ENCODE peak calls at places on chromosomes 3 and 15, in seven cellular contexts. Q is SK-N-SH, R is HepG2, W is K562, T is H1, S is HCT116, G is GM12878. X is an unnamed sample.

GRCh38 chr3:124664804-124665203 is 65.4 kb upstream of the UMPS start:
- DNase-seq in Q (no peak), R (peak), W (no peak), T (no peak), S (no peak), G (no peak), X (no peak)

GRCh38 chr3:81726735-81727134 is 34.7 kb downstream of the GBE1 start:
- DNase-seq in Q (no peak), R (no peak), W (no peak), T (no peak), S (no peak), G (no peak), X (no peak)

GRCh38 chr15:64046347-64047153 is at the start of gene DAPK2:
- DNase-seq in Q (peak), R (peak), W (peak), T (no peak), S (peak), G (no peak), X (peak)

GRCh38 chr3:25396686-25397085 is 31.4 kb upstream of the RARB start:
- DNase-seq in Q (no peak), R (no peak), W (no peak), T (no peak), S (no peak), G (no peak), X (no peak)

GRCh38 chr3:194268659-194269487 is 82.3 kb downstream of the CPN2 start:
- DNase-seq in Q (no peak), R (no peak), W (no peak), T (no peak), S (no peak), G (no peak), X (no peak)

GRCh38 chr15:40512440-40512839 is 41.7 kb downstream of the CHST14 start:
- DNase-seq in Q (no peak), R (no peak), W (no peak), T (no peak), S (no peak), G (no peak), X (no peak)

GRCh38 chr3:171121801-171122200 is 95.3 kb upstream of the SLC2A2 start:
- DNase-seq in Q (no peak), R (no peak), W (no peak), T (no peak), S (no peak), G (no peak), X (no peak)

GRCh38 chr3:67529337-67529736 is 125.1 kb downstream of the SUCLG2 start:
- DNase-seq in Q (no peak), R (peak), W (no peak), T (no peak), S (no peak), G (no peak), X (no peak)

GRCh38 chr15:90189781-90190467 is 11.2 kb upstream of the SEMA4B start:
- DNase-seq in Q (no peak), R (no peak), W (peak), T (no peak), S (no peak), G (no peak), X (no peak)

GRCh38 chr3:60301142-60301541 is 950.1 kb downstream of the FHIT start:
- DNase-seq in Q (no peak), R (no peak), W (no peak), T (no peak), S (no peak), G (no peak), X (no peak)

GRCh38 chr3:118987466-118987865 is 47.2 kb downstream of the IGSF11 start:
- DNase-seq in Q (no peak), R (no peak), W (no peak), T (no peak), S (no peak), G (no peak), X (no peak)

GRCh38 chr3:161674402-161674801 is 177.8 kb downstream of the OTOL1 start:
- DNase-seq in Q (peak), R (no peak), W (no peak), T (no peak), S (no peak), G (no peak), X (no peak)

GRCh38 chr3:44924102-44925084 is 50.0 kb downstream of the TGM4 start:
- DNase-seq in Q (no peak), R (no peak), W (no peak), T (no peak), S (no peak), G (no peak), X (no peak)

GRCh38 chr3:25441234-25441856 is 13.3 kb downstream of the RARB start:
- DNase-seq in Q (no peak), R (no peak), W (peak), T (no peak), S (peak), G (no peak), X (no peak)

GRCh38 chr3:119630562-119631329 is 29.6 kb downstream of the POPDC2 start:
- DNase-seq in Q (no peak), R (no peak), W (no peak), T (no peak), S (no peak), G (no peak), X (no peak)

GRCh38 chr3:58659051-58659675 is 7.4 kb downstream of the FAM3D start:
- DNase-seq in Q (peak), R (peak), W (peak), T (peak), S (peak), G (no peak), X (peak)

GRCh38 chr15:41578736-41579383 is 19.8 kb downstream of the TYRO3 start:
- DNase-seq in Q (no peak), R (no peak), W (no peak), T (no peak), S (no peak), G (no peak), X (no peak)

GRCh38 chr3:52367891-52368880 is 52.1 kb downstream of the DNAH1 start:
- DNase-seq in Q (no peak), R (no peak), W (no peak), T (no peak), S (no peak), G (no peak), X (no peak)

GRCh38 chr15:89654847-89655805 is at the start of gene KIF7:
- DNase-seq in Q (peak), R (peak), W (peak), T (peak), S (no peak), G (no peak), X (peak)

GRCh38 chr3:114794894-114795630 is 352.0 kb downstream of the ZBTB20 start:
- DNase-seq in Q (no peak), R (no peak), W (no peak), T (no peak), S (no peak), G (no peak), X (no peak)
- TF ChIP-seq YY1 in Q (no peak), R (no peak), W (no peak), T (no peak), S (no peak), G (no peak), X (no peak)

DNA sequence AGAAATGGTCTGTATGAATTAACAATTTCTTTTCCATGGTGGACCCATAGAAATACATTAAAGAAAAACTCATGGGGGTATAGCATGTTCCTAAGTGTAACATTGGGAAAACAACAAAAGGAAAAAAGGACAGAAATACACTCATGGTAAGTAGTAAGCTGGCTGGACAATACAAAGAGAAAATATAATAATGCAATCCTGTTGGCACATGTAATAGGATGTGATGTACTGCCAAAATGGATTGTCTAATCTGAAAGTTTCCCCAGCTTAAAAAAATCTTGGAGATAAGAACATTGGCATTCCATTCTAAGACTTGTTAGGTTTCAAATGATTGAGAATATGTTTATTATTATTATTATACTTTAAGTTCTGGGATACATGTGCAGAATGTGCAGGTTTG is 128.1 kb downstream of the MBNL1 start:
- DNase-seq in Q (no peak), R (no peak), W (no peak), T (no peak), S (no peak), G (no peak), X (no peak)
- TF ChIP-seq YY1 in Q (no peak), R (no peak), W (no peak), T (no peak), S (no peak), G (no peak), X (no peak)

GRCh38 chr15:49876401-49877038 is 242.5 kb downstream of the ATP8B4 start:
- DNase-seq in Q (no peak), R (no peak), W (no peak), T (peak), S (peak), G (no peak), X (peak)
- TF ChIP-seq YY1 in Q (no peak), R (no peak), W (no peak), T (no peak), S (no peak), G (no peak), X (no peak)

DNA sequence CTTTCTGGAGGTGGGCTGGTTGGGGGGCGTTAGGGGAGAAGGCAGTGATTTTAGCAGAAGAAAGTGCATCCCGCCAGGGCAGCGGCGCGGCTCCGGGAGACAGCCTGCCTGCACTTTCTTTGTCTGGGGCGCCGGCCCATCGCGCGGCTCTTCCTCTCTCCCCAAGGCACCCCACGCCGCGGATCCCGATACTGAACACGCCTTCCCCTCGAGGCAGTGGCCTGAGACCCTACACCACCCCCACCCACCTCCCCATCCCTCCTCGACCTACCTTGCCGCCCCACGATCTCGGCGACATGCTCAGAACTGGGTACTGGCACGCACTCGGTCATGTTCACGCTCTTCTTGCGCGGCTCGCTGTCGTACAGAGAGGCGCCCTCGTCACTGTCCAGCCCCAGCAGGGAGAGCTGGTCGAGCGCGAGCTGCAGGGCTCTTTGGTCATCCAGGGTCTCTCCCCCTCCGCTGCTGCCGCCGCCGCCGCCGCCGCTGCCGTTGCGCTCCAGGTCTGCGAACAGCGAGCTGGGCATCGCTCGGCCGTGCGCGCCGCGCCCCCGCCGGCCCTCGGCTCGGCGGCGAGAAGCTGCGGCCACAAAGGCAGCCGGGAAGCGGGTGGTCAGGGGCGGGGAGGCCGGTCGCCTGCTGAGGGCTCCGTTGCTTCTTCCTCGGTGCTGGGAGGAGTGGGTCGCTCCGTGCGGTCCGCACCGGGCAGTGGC is 483 bp downstream of the MEX3B start:
- DNase-seq in Q (peak), R (no peak), W (no peak), T (no peak), S (no peak), G (no peak), X (no peak)
- TF ChIP-seq YY1 in Q (no peak), R (no peak), W (no peak), T (no peak), S (no peak), G (no peak), X (no peak)

GRCh38 chr15:66701422-66702034 is 508 bp upstream of the SMAD6 start:
- DNase-seq in Q (peak), R (peak), W (no peak), T (no peak), S (peak), G (no peak), X (no peak)
- TF ChIP-seq YY1 in Q (no peak), R (no peak), W (no peak), T (no peak), S (no peak), G (no peak), X (no peak)

GRCh38 chr3:132268956-132269355 is 48.3 kb upstream of the ACP3 start:
- DNase-seq in Q (no peak), R (no peak), W (peak), T (no peak), S (peak), G (no peak), X (peak)
- TF ChIP-seq YY1 in Q (no peak), R (no peak), W (no peak), T (peak), S (no peak), G (no peak), X (no peak)

DNA sequence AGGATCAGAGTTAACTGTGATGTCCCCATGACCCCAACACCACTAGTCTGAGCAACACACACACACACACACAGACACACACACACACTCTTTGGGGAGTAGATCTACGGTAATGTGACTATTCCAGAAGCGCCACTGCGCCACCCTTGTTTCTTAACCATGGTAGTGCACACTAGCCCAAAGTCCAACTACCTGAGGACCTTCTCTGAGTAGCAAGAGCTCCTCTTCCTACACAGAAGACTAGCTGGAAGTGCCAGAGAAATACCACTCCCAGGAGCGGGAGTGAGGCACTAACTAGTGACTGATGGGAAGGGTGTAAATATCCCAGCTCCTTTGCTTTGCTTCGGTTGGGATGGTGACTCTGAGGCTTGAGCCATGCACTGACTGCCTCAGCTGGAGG is 96.0 kb upstream of the EIF1B start:
- DNase-seq in Q (no peak), R (no peak), W (no peak), T (no peak), S (no peak), G (no peak), X (no peak)
- TF ChIP-seq YY1 in Q (no peak), R (no peak), W (no peak), T (no peak), S (no peak), G (no peak), X (no peak)

X was measured in NT2/D1.